ENCODE peak calls at places on chromosomes 6 and 20, in seven cellular contexts. O is CD8-positive, alpha-beta T cell; F is fibroblast of lung; A is heart left ventricle; I is psoas muscle; W is cardiac fibroblast; K is GM23338. Y is an unnamed sample.

GRCh38 chr20:9087531-9088217 is 18.8 kb downstream of the PLCB4 start:
- DNase-seq in K (no peak), I (no peak), A (no peak), F (no peak), W (no peak), O (no peak), Y (no peak)

GRCh38 chr20:38973546-38974120 is 11.5 kb downstream of the DHX35 start:
- DNase-seq in O (no peak), F (peak; percentile 65), K (no peak), I (no peak), A (no peak), W (peak; percentile 38), Y (no peak)

GRCh38 chr6:130390890-130391289 is 25.1 kb downstream of the TMEM200A start:
- DNase-seq in F (no peak), K (no peak), O (no peak), I (no peak), A (no peak), W (no peak), Y (no peak)

GRCh38 chr6:28443112-28443773 is at the start of gene ZSCAN23:
- DNase-seq in F (peak; percentile 92), A (peak; percentile 83), K (peak; percentile 96), O (peak; percentile 91), I (peak; percentile 68), W (peak; percentile 88), Y (peak; percentile 69)

GRCh38 chr20:43364001-43364400 is 93.7 kb upstream of the SRSF6 start:
- DNase-seq in F (no peak), O (no peak), I (no peak), K (no peak), A (no peak), W (no peak), Y (no peak)

GRCh38 chr6:104686550-104687155 is 173.1 kb downstream of the HACE1 start:
- DNase-seq in I (no peak), F (no peak), K (no peak), W (no peak), A (no peak), O (no peak), Y (no peak)

GRCh38 chr6:43913388-43914271 is 143.6 kb downstream of the VEGFA start:
- DNase-seq in W (peak; percentile 23), A (no peak), O (no peak), I (peak; percentile 44), F (peak; percentile 49), K (no peak), Y (no peak)

GRCh38 chr6:163416640-163417253 is 2.2 kb downstream of the QKI start:
- DNase-seq in I (no peak), O (peak; percentile 33), A (peak; percentile 71), F (peak; percentile 86), W (peak; percentile 93), K (peak; percentile 84), Y (peak; percentile 75)

GRCh38 chr20:48619126-48620101 is 208.4 kb downstream of the PREX1 start:
- DNase-seq in O (no peak), W (peak; percentile 27), K (no peak), F (no peak), I (peak; percentile 52), A (no peak), Y (no peak)

GRCh38 chr6:18823782-18824386 is 436.7 kb downstream of the RNF144B start:
- DNase-seq in A (no peak), K (peak; percentile 89), O (no peak), F (peak; percentile 1), I (no peak), W (peak; percentile 12), Y (peak; percentile 11)

GRCh38 chr6:155224031-155224451 is 39.8 kb upstream of the CLDN20 start:
- DNase-seq in K (no peak), F (peak; percentile 95), W (peak; percentile 74), I (no peak), O (no peak), A (no peak), Y (no peak)

GRCh38 chr6:5266423-5266822 is 5.1 kb downstream of the FARS2 start:
- DNase-seq in O (no peak), A (no peak), K (no peak), W (no peak), F (no peak), I (no peak), Y (no peak)

GRCh38 chr20:49608752-49609670 is 41.1 kb upstream of the PTGIS start:
- DNase-seq in W (peak; percentile 59), A (peak; percentile 72), K (peak; percentile 84), O (peak; percentile 71), F (peak; percentile 29), I (peak; percentile 78), Y (peak; percentile 73)

GRCh38 chr6:145842693-145843546 is 28.3 kb upstream of the FBXO30 start:
- DNase-seq in O (no peak), A (no peak), K (no peak), F (no peak), W (peak; percentile 76), I (no peak), Y (no peak)

GRCh38 chr6:26172496-26172958 is 85.3 kb downstream of the HFE start:
- DNase-seq in I (no peak), K (peak; percentile 54), W (peak; percentile 57), O (peak; percentile 40), A (peak; percentile 36), F (peak; percentile 52), Y (no peak)

GRCh38 chr20:49786671-49787370 is 25.8 kb upstream of the SLC9A8 start:
- DNase-seq in W (peak; percentile 42), A (no peak), K (peak; percentile 68), I (no peak), O (no peak), F (no peak), Y (no peak)

GRCh38 chr6:39669943-39670342 is 55.3 kb downstream of the KIF6 start:
- DNase-seq in A (no peak), I (no peak), O (no peak), F (peak; percentile 29), W (no peak), K (no peak), Y (no peak)

GRCh38 chr6:135488023-135488422 is 9.5 kb downstream of the AHI1 start:
- DNase-seq in W (peak; percentile 62), O (no peak), F (peak; percentile 77), K (no peak), I (no peak), A (no peak), Y (no peak)

GRCh38 chr20:33522256-33522820 is 32.4 kb downstream of the CBFA2T2 start:
- DNase-seq in I (no peak), A (no peak), W (no peak), O (no peak), K (no peak), F (no peak), Y (no peak)

GRCh38 chr6:95244749-95245148 is 332.6 kb upstream of the MANEA start:
- DNase-seq in W (no peak), F (no peak), A (no peak), O (no peak), K (no peak), I (no peak), Y (no peak)

GRCh38 chr20:7090753-7091310 is 323.3 kb downstream of the BMP2 start:
- DNase-seq in O (no peak), A (no peak), K (peak; percentile 6), F (no peak), I (no peak), W (no peak), Y (no peak)

GRCh38 chr6:144063744-144064401 is 31.5 kb downstream of the SF3B5 start:
- DNase-seq in F (peak; percentile 19), K (peak; percentile 77), O (peak; percentile 91), I (peak; percentile 89), W (peak; percentile 7), A (peak; percentile 88), Y (peak; percentile 95)

GRCh38 chr20:64077094-64077493 is 2.2 kb downstream of the RGS19 start:
- DNase-seq in F (no peak), K (no peak), A (no peak), O (no peak), I (no peak), W (no peak), Y (no peak)

GRCh38 chr20:11993886-11994466 is 76.3 kb downstream of the BTBD3 start:
- DNase-seq in K (peak; percentile 17), O (no peak), W (no peak), I (no peak), F (no peak), A (no peak), Y (no peak)

GRCh38 chr20:22999756-23000155 is 35.4 kb upstream of the SSTR4 start:
- DNase-seq in F (no peak), O (no peak), A (no peak), I (no peak), W (no peak), K (no peak), Y (no peak)

GRCh38 chr6:165447141-165447540 is 137.7 kb upstream of the C6orf118 start:
- DNase-seq in O (no peak), I (no peak), A (no peak), K (no peak), W (no peak), F (no peak), Y (no peak)

GRCh38 chr20:35225319-35226125 is 968 bp upstream of the MMP24 start:
- DNase-seq in W (no peak), O (no peak), K (peak; percentile 30), F (no peak), A (no peak), I (no peak), Y (no peak)

GRCh38 chr6:112781236-112781635 is 434.1 kb downstream of the RFPL4B start:
- DNase-seq in O (no peak), K (no peak), F (peak; percentile 51), W (peak; percentile 62), A (no peak), I (no peak), Y (no peak)
- TF ChIP-seq CTCF in O (no peak), K (peak; percentile 24), F (no peak), W (peak; percentile 30), A (no peak), I (no peak), Y (no peak)

DNA sequence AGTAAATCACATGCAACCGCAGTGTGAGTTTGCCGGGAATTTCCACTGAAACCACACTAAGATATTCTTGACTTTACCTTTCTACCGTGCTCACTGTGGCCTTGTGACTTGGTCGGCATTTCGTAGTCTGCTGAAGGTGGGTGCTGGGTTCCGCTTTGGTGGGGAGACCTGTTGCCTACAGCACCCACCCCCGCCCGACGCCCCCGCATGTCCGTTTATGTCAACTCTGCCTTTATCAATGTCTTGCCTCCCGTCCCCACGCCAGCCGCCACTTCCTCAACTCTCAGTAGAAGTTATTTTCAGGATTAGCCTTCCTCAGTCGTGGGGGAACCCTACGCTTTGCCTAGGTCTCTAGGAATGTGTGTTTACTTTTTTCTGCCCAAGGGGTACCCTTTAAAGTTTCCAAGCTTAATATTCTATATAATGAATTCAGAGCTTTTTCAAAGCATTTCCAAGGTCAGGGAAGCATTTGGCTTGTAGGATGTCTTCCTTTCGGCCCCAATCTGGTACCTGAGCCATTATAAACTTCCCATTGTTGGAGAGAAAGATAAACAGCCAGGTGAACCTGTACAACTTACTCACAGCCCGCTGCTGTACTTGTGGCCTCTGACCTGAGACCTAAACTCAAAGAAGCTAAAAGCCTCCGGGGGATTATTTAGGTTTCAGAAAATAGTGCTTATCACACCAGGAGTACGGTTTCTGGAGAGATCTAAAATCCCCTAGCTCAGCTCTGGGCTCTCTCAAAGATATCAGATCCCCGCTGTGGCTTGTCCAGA is 54.2 kb downstream of the TBC1D7 start:
- DNase-seq in A (peak; percentile 43), F (no peak), I (no peak), O (peak; percentile 75), W (no peak), K (no peak), Y (peak; percentile 69)
- H3K4me3 ChIP-seq in A (peak overlapping the region; percentile 43), F (no peak overlapping the region), I (no peak overlapping the region), O (peak overlapping the region; percentile 39), W (no peak overlapping the region), K (no peak overlapping the region), Y (no peak overlapping the region)

GRCh38 chr6:551405-551804 is 105.5 kb downstream of the HUS1B start:
- DNase-seq in O (no peak), W (peak; percentile 19), A (no peak), F (peak; percentile 25), I (no peak), K (peak; percentile 63), Y (no peak)
- TF ChIP-seq CTCF in O (no peak), W (peak; percentile 17), A (no peak), F (no peak), I (no peak), K (peak; percentile 50), Y (no peak)

GRCh38 chr20:409697-410559 is 1.8 kb downstream of the RBCK1 start:
- DNase-seq in F (no peak), W (no peak), K (no peak), I (peak; percentile 91), A (no peak), O (no peak), Y (peak; percentile 54)
- H3K4me3 ChIP-seq in F (peak overlapping the region; percentile 89), W (peak overlapping the region; percentile 99), K (peak overlapping the region; percentile 97), I (peak overlapping the region; percentile 91), A (peak overlapping the region; percentile 99), O (peak overlapping the region; percentile 93), Y (no peak overlapping the region)